ENCODE peak calls at places on chromosomes 4 and X, in six cellular contexts. N is cardiac muscle cell; U is effector memory CD4-positive, alpha-beta T cell; D is adipocyte; B is transverse colon; L is upper lobe of right lung. I is an unnamed sample. For H3K4me1, the result is how much of the 10 kb centered on the place peaks cover.

GRCh38 chr4:123127865-123128264 is 205.5 kb upstream of the NUDT6 start:
- DNase-seq in B (no peak), N (no peak), D (no peak), L (no peak), U (no peak), I (no peak)

GRCh38 chrX:31499120-31499519 is 427.3 kb upstream of the FTHL17 start:
- DNase-seq in D (peak), B (no peak), L (no peak), U (no peak), N (no peak), I (no peak)

GRCh38 chr4:3501825-3502425 is 30.3 kb downstream of the LRPAP1 start:
- DNase-seq in N (no peak), B (no peak), D (no peak), L (no peak), U (no peak), I (no peak)

GRCh38 chr4:139416073-139416673 is 37.7 kb upstream of the RAB33B start:
- DNase-seq in U (no peak), B (no peak), N (peak), L (no peak), D (peak), I (peak)

GRCh38 chrX:131988236-131988635 is 34.9 kb upstream of the STK26 start:
- DNase-seq in N (no peak), L (no peak), D (no peak), U (no peak), B (no peak), I (no peak)

GRCh38 chr4:8818063-8818881 is 53.4 kb downstream of the HMX1 start:
- DNase-seq in N (no peak), B (peak), D (no peak), L (peak), U (no peak), I (peak)

GRCh38 chrX:112768563-112768962 is 72.1 kb downstream of the AMOT start:
- DNase-seq in L (no peak), N (no peak), B (no peak), U (no peak), D (no peak), I (no peak)

GRCh38 chr4:46937493-46937892 is 28.4 kb upstream of the COX7B2 start:
- DNase-seq in D (peak), L (no peak), N (no peak), B (no peak), U (no peak), I (peak)

GRCh38 chr4:118271788-118272187 is 81.0 kb downstream of the PRSS12 start:
- DNase-seq in L (no peak), B (no peak), D (no peak), N (no peak), U (no peak), I (no peak)

GRCh38 chr4:174122705-174123104 is 160.8 kb downstream of the FBXO8 start:
- DNase-seq in U (no peak), N (no peak), L (no peak), D (peak), B (no peak), I (no peak)

GRCh38 chr4:25965629-25966028 is 51.6 kb downstream of the SMIM20 start:
- DNase-seq in N (no peak), U (no peak), B (no peak), L (no peak), D (no peak), I (no peak)

GRCh38 chr4:147754037-147754445 is 22.2 kb downstream of the ARHGAP10 start:
- DNase-seq in B (no peak), L (no peak), D (peak), N (no peak), U (no peak), I (no peak)

GRCh38 chr4:29142708-29143107 is 1577.5 kb upstream of the PCDH7 start:
- DNase-seq in U (no peak), B (no peak), D (no peak), N (no peak), L (no peak), I (no peak)

GRCh38 chr4:165324918-165325304 is 2.6 kb upstream of the MSMO1 start:
- DNase-seq in U (no peak), N (no peak), L (no peak), D (no peak), B (no peak), I (no peak)

GRCh38 chrX:136856527-136856926 is 24.0 kb downstream of the RBMX start:
- DNase-seq in U (no peak), D (no peak), L (no peak), B (no peak), N (no peak), I (peak)

GRCh38 chr4:98642991-98643426 is 15.4 kb downstream of the TSPAN5 start:
- DNase-seq in U (no peak), L (no peak), N (no peak), B (no peak), D (peak), I (no peak)

GRCh38 chr4:168845897-168846296 is 164.2 kb downstream of the CBR4 start:
- DNase-seq in L (no peak), U (no peak), B (no peak), D (no peak), N (no peak), I (no peak)

GRCh38 chrX:39162322-39162721 is 361.1 kb downstream of the MID1IP1 start:
- DNase-seq in U (peak), N (no peak), L (peak), B (peak), D (no peak), I (no peak)

GRCh38 chrX:44675364-44676024 is 132.8 kb upstream of the FUNDC1 start:
- DNase-seq in U (no peak), N (no peak), D (peak), L (no peak), B (no peak), I (no peak)

GRCh38 chr4:55437356-55437796 is 41.6 kb downstream of the TMEM165 start:
- DNase-seq in B (peak), U (no peak), L (no peak), D (no peak), N (no peak), I (no peak)

GRCh38 chr4:13710486-13710885 is 83.0 kb upstream of the BOD1L1 start:
- DNase-seq in U (no peak), L (no peak), N (no peak), D (no peak), B (no peak), I (no peak)

GRCh38 chr4:21726255-21726815 is 222.2 kb downstream of the KCNIP4 start:
- DNase-seq in U (no peak), D (peak), B (no peak), N (no peak), L (no peak), I (no peak)

DNA sequence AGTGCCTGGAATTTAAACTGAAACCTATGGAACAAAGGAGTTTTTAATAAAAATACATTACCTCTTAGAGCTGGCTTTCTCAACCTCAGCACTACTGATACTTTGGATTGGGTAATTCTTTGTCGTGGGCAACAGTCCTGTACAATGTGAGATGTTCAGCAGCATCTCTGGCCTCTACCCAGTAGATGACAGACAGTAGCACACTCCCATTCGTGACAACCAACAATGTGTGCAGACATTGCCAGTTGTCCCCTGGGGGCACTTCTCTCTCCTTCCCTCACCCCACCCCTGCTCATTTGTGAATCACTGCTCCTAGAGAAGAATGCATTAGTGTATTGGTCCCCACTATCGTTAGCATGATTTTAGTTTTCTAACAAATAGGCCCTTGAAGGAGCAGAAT is 16.2 kb downstream of the GPAT3 start:
- DNase-seq in U (no peak), B (no peak), D (peak), N (no peak), L (no peak), I (no peak)
- H3K4me3 ChIP-seq in U (no peak), B (no peak), D (no peak), N (no peak), L (no peak), I (no peak)

GRCh38 chr4:73603854-73604584 is 16.2 kb downstream of the RASSF6 start:
- DNase-seq in D (no peak), B (no peak), N (no peak), U (no peak), L (no peak), I (no peak)

GRCh38 chr4:73609688-73610087 is 10.5 kb downstream of the RASSF6 start:
- DNase-seq in D (peak), U (no peak), N (no peak), B (no peak), L (no peak), I (no peak)

GRCh38 chr4:73608677-73609594 is 11.3 kb downstream of the RASSF6 start:
- DNase-seq in L (no peak), N (no peak), U (no peak), B (no peak), D (peak), I (no peak)

GRCh38 chr4:73607375-73608026 is 12.7 kb downstream of the RASSF6 start:
- DNase-seq in U (no peak), N (no peak), L (no peak), B (no peak), D (no peak), I (peak)

GRCh38 chr4:73606465-73606974 is 13.7 kb downstream of the RASSF6 start:
- DNase-seq in D (no peak), L (no peak), U (no peak), N (no peak), B (no peak), I (peak)
- H3K4me1 ChIP-seq in D (under half), L (under half), U (under half), N (under half), B (half or more), I (half or more)

DNA sequence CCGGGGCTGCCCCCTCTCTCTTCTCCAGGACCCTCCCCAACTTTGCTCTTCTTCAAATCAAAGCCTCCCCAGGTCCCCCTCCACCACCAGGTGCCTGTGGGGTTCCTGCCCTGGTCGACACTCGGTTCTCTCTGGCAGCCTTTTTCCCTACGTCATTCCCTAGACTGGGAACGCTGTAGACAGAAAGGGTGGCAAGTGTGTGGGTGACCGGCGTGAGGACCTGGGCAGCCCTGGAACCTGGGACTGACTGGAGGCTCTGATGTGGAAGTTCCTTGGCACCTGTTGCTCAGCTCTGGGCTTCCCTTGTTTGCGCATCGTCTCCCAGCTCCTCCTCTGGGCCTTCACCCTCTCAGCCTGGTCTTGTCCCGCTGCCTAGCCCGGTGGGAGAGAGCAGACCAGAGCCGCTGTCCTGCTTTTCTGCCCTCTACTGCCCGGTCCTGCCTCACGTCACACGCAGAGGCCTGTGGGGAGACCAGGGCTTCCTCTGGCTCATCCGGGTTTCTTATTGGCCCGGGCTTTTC is 1.3 kb downstream of the TACC3 start:
- DNase-seq in B (no peak), U (no peak), D (no peak), L (no peak), N (no peak), I (no peak)
- H3K4me3 ChIP-seq in B (peak), U (peak), D (no peak), L (no peak), N (peak), I (peak)

DNA sequence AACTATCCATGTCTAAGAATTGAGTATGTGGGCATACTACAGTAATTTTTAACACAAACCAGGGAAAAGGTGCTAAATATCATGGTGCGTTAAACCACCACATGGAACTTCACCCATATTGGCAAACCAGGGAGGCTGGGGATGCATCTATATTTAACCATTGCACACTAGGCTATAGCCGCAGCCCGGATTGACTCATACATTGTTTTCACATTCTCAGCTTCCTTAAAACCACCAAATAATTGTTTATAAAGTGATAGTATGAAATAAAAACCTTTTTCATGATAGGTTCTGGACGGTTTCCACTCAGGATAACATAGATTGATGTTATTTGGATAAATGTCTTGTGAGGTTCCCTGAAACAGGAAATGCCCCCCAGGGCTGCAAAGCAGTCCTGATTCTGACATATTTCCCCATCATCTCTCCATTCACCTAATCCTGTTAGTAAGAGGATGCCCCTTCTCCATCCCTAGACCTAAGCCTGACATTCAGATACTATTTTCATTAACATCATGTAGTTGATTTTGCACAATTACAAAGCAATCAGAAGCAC is 7.9 kb downstream of the COL25A1 start:
- DNase-seq in B (no peak), D (no peak), N (no peak), U (no peak), L (no peak), I (no peak)
- H3K4me1 ChIP-seq in B (under half), D (under half), N (under half), U (under half), L (under half), I (under half)

DNA sequence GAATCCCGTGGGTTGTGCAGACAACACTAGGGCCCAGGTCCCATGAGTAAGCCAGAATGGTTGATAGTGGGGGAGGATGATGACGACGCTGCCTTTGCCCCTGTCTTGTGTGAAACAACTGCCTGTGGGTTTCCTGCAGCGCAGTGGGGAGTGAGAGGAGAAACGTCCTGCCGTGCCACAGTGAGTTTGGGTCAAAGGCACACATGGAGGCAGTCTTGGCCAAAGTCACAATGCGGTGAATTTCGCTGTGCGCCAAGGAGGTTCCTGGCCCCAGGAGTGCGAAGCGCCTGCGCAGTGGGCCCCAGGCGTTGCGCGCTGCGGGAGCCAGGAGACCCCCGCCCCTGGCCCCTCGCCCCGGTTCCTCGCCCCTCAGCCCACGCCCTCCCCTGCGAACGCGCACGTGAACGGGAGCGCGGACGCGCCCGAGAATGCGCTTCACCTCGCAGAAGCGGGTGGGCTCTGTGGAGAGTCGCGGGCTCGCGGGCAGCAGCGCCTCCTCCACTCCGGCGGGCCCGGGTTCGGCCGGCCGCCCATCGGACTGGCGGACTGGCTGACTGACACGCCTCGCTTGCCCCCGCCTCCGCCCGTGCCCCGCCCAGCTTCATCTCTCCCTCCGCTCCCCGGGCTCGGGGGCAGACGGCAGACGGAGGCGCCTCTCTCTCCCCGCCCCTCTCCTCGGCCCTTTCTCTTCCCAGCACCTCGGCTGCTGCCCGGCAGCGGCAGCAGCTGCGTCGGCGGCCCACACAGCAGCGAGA is at the start of gene NUDT10:
- DNase-seq in N (peak), L (peak), B (peak), U (no peak), D (peak), I (no peak)
- H3K4me3 ChIP-seq in N (peak), L (peak), B (peak), U (peak), D (peak), I (no peak)

GRCh38 chrX:10028283-10029104 is 61.3 kb downstream of the CLDN34 start:
- DNase-seq in D (no peak), L (no peak), N (no peak), U (no peak), B (no peak), I (no peak)
- H3K4me1 ChIP-seq in D (under half), L (under half), N (under half), U (under half), B (under half), I (under half)

GRCh38 chrX:154020500-154021115 is 906 bp upstream of the IRAK1 start:
- DNase-seq in B (no peak), N (no peak), L (no peak), U (no peak), D (peak), I (peak)

GRCh38 chrX:154019633-154020499 is at the start of gene IRAK1:
- DNase-seq in D (peak), B (peak), N (peak), L (peak), U (peak), I (peak)

GRCh38 chrX:154017766-154018517 is 1.8 kb downstream of the IRAK1 start:
- DNase-seq in N (no peak), L (no peak), B (no peak), U (no peak), D (no peak), I (no peak)

GRCh38 chrX:154019061-154019621 is 561 bp downstream of the IRAK1 start:
- DNase-seq in B (peak), U (no peak), D (peak), L (peak), N (no peak), I (peak)

DNA sequence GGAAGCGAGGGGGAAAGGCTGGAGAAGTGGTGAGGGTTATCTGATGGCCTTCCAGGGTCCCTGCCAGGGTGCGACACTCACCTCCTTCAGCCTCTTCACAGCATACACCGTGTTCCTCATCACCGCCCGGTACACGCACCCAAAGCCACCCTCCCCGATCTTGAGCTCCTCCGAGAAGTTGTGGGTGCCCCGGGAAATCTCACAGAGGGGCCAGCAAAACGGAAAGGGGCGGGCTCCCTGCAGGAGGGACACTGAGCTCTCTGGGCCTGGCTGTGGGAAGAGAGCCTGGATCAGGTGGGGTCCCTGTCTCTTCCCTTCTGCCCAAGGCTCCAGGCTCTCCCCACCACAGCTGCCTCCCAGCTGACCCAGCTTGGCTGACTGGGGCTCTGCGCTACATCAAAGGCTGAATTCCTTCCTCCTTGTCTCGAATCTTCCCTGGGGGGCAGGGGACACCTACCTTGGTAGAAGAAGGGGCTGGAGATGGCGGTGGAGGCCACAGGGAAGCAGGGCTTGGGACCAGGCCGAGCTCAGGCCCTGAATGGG is 1.1 kb downstream of the IRAK1 start:
- DNase-seq in B (no peak), L (no peak), N (no peak), U (no peak), D (no peak), I (no peak)
- H3K4me3 ChIP-seq in B (peak), L (peak), N (no peak), U (peak), D (peak), I (peak)

DNA sequence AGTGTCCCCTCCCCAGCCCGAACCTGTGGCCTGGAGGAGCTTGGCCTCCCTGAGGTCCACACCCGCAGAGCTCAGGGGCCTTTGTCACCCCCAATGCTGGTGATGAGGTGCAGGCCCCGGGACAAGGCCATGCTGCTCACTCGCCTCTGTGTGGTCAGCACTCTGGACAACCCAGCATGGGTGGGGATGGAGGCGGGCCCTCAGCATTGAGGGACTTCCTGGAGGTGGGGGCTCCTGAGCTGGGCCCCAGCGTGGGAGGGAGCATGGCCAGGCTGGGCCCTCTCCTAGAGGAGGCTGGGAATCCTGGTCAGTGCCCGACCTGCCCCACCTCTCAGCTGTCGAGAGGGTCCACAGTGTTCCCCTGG is 30.6 kb downstream of the TACC3 start:
- DNase-seq in N (no peak), L (peak), U (no peak), B (no peak), D (no peak), I (no peak)
- H3K4me1 ChIP-seq in N (under half), L (under half), U (under half), B (under half), D (under half), I (under half)

I was measured in Karpas-422.